ENCODE peak calls at places on chromosomes 6 and 20, in four cellular contexts. I is brain microvascular endothelial cell; N is CD8-positive, alpha-beta T cell; O is hepatocyte. G is an unnamed sample. For H3K27me3, the result is how much of the 10 kb centered on the place peaks cover.

GRCh38 chr20:35702051-35702823 is 3.0 kb downstream of the ROMO1 start:
- DNase-seq in I (no peak), N (no peak), O (no peak), G (no peak)

GRCh38 chr20:44005661-44006060 is 91.0 kb downstream of the TOX2 start:
- DNase-seq in I (no peak), N (no peak), O (no peak), G (no peak)

GRCh38 chr6:38445321-38445720 is 194.4 kb downstream of the BTBD9 start:
- DNase-seq in I (peak), N (no peak), O (no peak), G (no peak)

GRCh38 chr6:291148-291696 is 1.1 kb upstream of the DUSP22 start:
- DNase-seq in I (peak), N (no peak), O (peak), G (no peak)

GRCh38 chr6:48087448-48087847 is 23.5 kb downstream of the PTCHD4 start:
- DNase-seq in I (no peak), N (no peak), O (peak), G (no peak)

GRCh38 chr20:45211569-45212474 is 5.0 kb downstream of the SEMG1 start:
- DNase-seq in I (no peak), N (no peak), O (no peak), G (no peak)

GRCh38 chr6:80091506-80091905 is 15.0 kb upstream of the BCKDHB start:
- DNase-seq in I (no peak), N (no peak), O (no peak), G (no peak)

GRCh38 chr20:61055642-61056041 is 196.4 kb upstream of the CDH4 start:
- DNase-seq in I (no peak), N (no peak), O (no peak), G (peak)

GRCh38 chr6:26086214-26086613 is 1.0 kb upstream of the HFE start:
- DNase-seq in I (no peak), N (peak), O (no peak), G (no peak)

GRCh38 chr6:89895273-89895874 is 1.1 kb downstream of the GJA10 start:
- DNase-seq in I (peak), N (no peak), O (peak), G (no peak)

GRCh38 chr6:111220383-111221031 is 133.2 kb downstream of the SLC16A10 start:
- DNase-seq in I (no peak), N (no peak), O (no peak), G (no peak)

GRCh38 chr6:138082232-138082631 is 25.0 kb downstream of the PERP start:
- DNase-seq in I (no peak), N (no peak), O (no peak), G (no peak)

GRCh38 chr6:109336221-109336955 is 45.9 kb downstream of the CD164 start:
- DNase-seq in I (peak), N (no peak), O (no peak), G (peak)

GRCh38 chr6:10558575-10558974 is 37.4 kb downstream of the GCNT2 start:
- DNase-seq in I (no peak), N (no peak), O (no peak), G (no peak)

GRCh38 chr20:12591949-12592470 is 416.8 kb upstream of the SPTLC3 start:
- DNase-seq in I (no peak), N (no peak), O (no peak), G (no peak)

GRCh38 chr6:69026243-69026642 is 391.2 kb downstream of the ADGRB3 start:
- DNase-seq in I (peak), N (no peak), O (no peak), G (no peak)

GRCh38 chr6:47134476-47135189 is 92.5 kb upstream of the ADGRF1 start:
- DNase-seq in I (peak), N (no peak), O (peak), G (no peak)

GRCh38 chr20:44572551-44573500 is 9.6 kb upstream of the PKIG start:
- DNase-seq in I (peak), N (no peak), O (peak), G (no peak)

GRCh38 chr6:115997990-115998585 is 62.6 kb downstream of the FRK start:
- DNase-seq in I (no peak), N (no peak), O (no peak), G (no peak)

GRCh38 chr6:24720131-24720603 is 1.2 kb upstream of the C6orf62 start:
- DNase-seq in I (peak), N (peak), O (peak), G (peak)

GRCh38 chr20:14481863-14482262 is 144.5 kb upstream of the FLRT3 start:
- DNase-seq in I (peak), N (no peak), O (no peak), G (no peak)

GRCh38 chr20:9442858-9443257 is 71.5 kb upstream of the LAMP5 start:
- DNase-seq in I (no peak), N (no peak), O (peak), G (no peak)

GRCh38 chr20:8139899-8140298 is 7.8 kb downstream of the PLCB1 start:
- DNase-seq in I (no peak), N (no peak), O (no peak), G (no peak)

GRCh38 chr20:17972121-17972520 is 3.3 kb downstream of the MGME1 start:
- DNase-seq in I (no peak), N (no peak), O (no peak), G (no peak)

GRCh38 chr6:118697554-118697953 is 46.2 kb upstream of the CEP85L start:
- DNase-seq in I (no peak), N (no peak), O (no peak), G (no peak)

GRCh38 chr6:50264995-50265571 is 215.4 kb upstream of the DEFB112 start:
- DNase-seq in I (peak), N (no peak), O (peak), G (no peak)

GRCh38 chr6:105545206-105545920 is 142.5 kb upstream of the PREP start:
- DNase-seq in I (no peak), N (no peak), O (no peak), G (no peak)

GRCh38 chr6:168221497-168222079 is 98.0 kb downstream of the DACT2 start:
- DNase-seq in I (no peak), N (no peak), O (no peak), G (no peak)

GRCh38 chr6:25404693-25405169 is 125.6 kb downstream of the CARMIL1 start:
- DNase-seq in I (no peak), N (peak), O (no peak), G (peak)

GRCh38 chr6:15132854-15133670 is 112.8 kb upstream of the JARID2 start:
- DNase-seq in I (peak), N (no peak), O (peak), G (peak)

GRCh38 chr20:43426172-43426571 is 31.5 kb upstream of the SRSF6 start:
- DNase-seq in I (no peak), N (no peak), O (no peak), G (no peak)

GRCh38 chr6:55898342-55898741 is 23.0 kb upstream of the BMP5 start:
- DNase-seq in I (no peak), N (no peak), O (no peak), G (no peak)

GRCh38 chr6:42720739-42721138 is 1.7 kb downstream of the PRPH2 start:
- DNase-seq in I (peak), N (no peak), O (no peak), G (no peak)

DNA sequence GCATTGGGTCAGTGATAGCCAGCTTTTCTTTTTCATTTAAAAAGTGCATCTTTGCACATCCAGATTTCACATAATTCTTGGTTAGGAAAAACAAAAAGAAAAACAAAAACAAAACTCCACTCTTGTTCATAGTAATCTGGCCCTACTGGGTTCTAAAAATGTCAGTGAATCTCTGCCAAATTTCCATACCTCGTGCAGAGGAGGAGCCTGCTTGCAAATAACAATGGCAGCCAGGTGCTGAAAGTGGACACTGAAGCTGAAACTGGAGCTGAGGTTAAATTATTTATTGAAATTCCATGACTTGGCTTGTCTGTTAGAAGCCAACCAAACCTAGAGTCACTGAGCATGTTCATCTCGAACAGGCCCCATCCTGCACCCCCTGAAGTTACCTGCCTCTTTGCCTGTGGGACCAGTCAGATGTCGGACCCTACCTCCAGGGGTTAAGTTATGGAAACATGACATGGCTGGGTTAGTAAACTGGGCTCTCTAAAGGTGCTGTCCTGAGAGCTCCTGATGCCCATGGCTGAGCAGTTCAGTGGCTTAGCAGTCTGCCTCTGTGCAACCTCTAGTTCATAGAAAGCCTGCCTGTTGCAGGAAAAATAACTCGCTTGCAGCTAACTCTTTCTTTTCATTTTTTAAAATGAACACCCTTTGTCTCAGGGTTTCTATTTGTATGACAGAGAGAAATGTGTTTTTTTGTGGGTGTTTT is 42.7 kb downstream of the CLIC5 start:
- DNase-seq in I (no peak), N (no peak), O (no peak), G (no peak)
- H3K27ac ChIP-seq in I (no peak), N (no peak), O (no peak), G (no peak)

GRCh38 chr20:62993856-62994494 is 12.8 kb downstream of the BHLHE23 start:
- DNase-seq in I (no peak), N (no peak), O (no peak), G (no peak)
- H3K27me3 ChIP-seq in I (under half), N (under half), O (under half), G (under half)

GRCh38 chr20:58141971-58142842 is 86.2 kb downstream of the ANKRD60 start:
- DNase-seq in I (no peak), N (no peak), O (no peak), G (no peak)

GRCh38 chr20:58139849-58140786 is 88.3 kb downstream of the ANKRD60 start:
- DNase-seq in I (no peak), N (no peak), O (no peak), G (peak)

GRCh38 chr20:58142843-58143185 is 85.6 kb downstream of the ANKRD60 start:
- DNase-seq in I (no peak), N (no peak), O (no peak), G (peak)

GRCh38 chr20:58141496-58141895 is 87.0 kb downstream of the ANKRD60 start:
- DNase-seq in I (no peak), N (no peak), O (no peak), G (no peak)

GRCh38 chr20:58140787-58141396 is 87.6 kb downstream of the ANKRD60 start:
- DNase-seq in I (no peak), N (no peak), O (no peak), G (no peak)
- TF ChIP-seq CTCF in I (no peak), N (no peak), O (no peak), G (no peak)

GRCh38 chr6:166950443-166950821 is 5.9 kb downstream of the RNASET2 start:
- DNase-seq in I (no peak), N (no peak), O (no peak), G (no peak)
- H3K27ac ChIP-seq in I (no peak), N (peak), O (peak), G (peak)

G was measured in Peyer's patch.